ENCODE peak calls at places on chromosomes 7 and 10, in seven cellular contexts. N, B, O, P, M, K and Y are unnamed samples.

GRCh38 chr10:122140477-122140902 is 130.6 kb upstream of the BTBD16 start:
- DNase-seq in B (no peak), M (peak), O (no peak), K (no peak), N (no peak), P (no peak), Y (no peak)

GRCh38 chr7:15684834-15685233 is 1.6 kb downstream of the MEOX2 start:
- DNase-seq in P (no peak), K (no peak), O (peak), M (no peak), N (no peak), B (no peak), Y (no peak)

GRCh38 chr10:34627741-34628140 is 187.4 kb downstream of the PARD3 start:
- DNase-seq in M (no peak), O (no peak), N (no peak), P (no peak), B (no peak), K (no peak), Y (no peak)

GRCh38 chr10:62560207-62560819 is 186.1 kb downstream of the ZNF365 start:
- DNase-seq in O (no peak), N (peak), P (no peak), B (no peak), K (no peak), M (peak), Y (no peak)

GRCh38 chr10:28242560-28243204 is 60.2 kb downstream of the MPP7 start:
- DNase-seq in O (no peak), N (no peak), P (no peak), M (no peak), K (no peak), B (no peak), Y (no peak)

GRCh38 chr10:78301891-78302738 is 268.5 kb downstream of the RPS24 start:
- DNase-seq in N (no peak), M (no peak), P (no peak), B (no peak), O (no peak), K (no peak), Y (no peak)

GRCh38 chr10:72263613-72264241 is 10.0 kb upstream of the DDIT4 start:
- DNase-seq in M (peak), N (no peak), P (no peak), K (no peak), O (peak), B (peak), Y (peak)

GRCh38 chr10:5555031-5555510 is 30.3 kb downstream of the CALML3 start:
- DNase-seq in N (no peak), M (no peak), B (no peak), O (no peak), K (no peak), P (no peak), Y (no peak)